ENCODE peak calls at places on chromosomes 2 and 18, in nine cellular contexts. One of them, this sample, is unnamed.

GRCh38 chr2:232689152-232689910 is 7.8 kb upstream of the GIGYF2 start:
- DNase-seq in Peyer's patch: peak; percentile 40
- DNase-seq in cardiac muscle cell: peak; percentile 73
- DNase-seq in adrenal gland: peak; percentile 28
- DNase-seq in heart left ventricle: peak; percentile 72
- DNase-seq in ovary: no peak
- DNase-seq in IMR-90: peak; percentile 40
- DNase-seq in psoas muscle: peak; percentile 27
- DNase-seq in keratinocyte: no peak
- DNase-seq in this sample: no peak

GRCh38 chr2:175690113-175690716 is 311.9 kb downstream of the LNPK start:
- DNase-seq in Peyer's patch: peak; percentile 61
- DNase-seq in cardiac muscle cell: peak; percentile 78
- DNase-seq in adrenal gland: peak; percentile 26
- DNase-seq in heart left ventricle: no peak
- DNase-seq in ovary: peak; percentile 25
- DNase-seq in IMR-90: peak; percentile 78
- DNase-seq in psoas muscle: no peak
- DNase-seq in keratinocyte: peak; percentile 25
- DNase-seq in this sample: no peak

GRCh38 chr18:25516121-25516520 is 164.2 kb upstream of the ZNF521 start:
- DNase-seq in Peyer's patch: no peak
- DNase-seq in cardiac muscle cell: no peak
- DNase-seq in adrenal gland: no peak
- DNase-seq in heart left ventricle: no peak
- DNase-seq in ovary: no peak
- DNase-seq in IMR-90: no peak
- DNase-seq in psoas muscle: no peak
- DNase-seq in keratinocyte: no peak
- DNase-seq in this sample: no peak

GRCh38 chr18:69996951-69997798 is 49.5 kb upstream of the CD226 start:
- DNase-seq in Peyer's patch: no peak
- DNase-seq in cardiac muscle cell: no peak
- DNase-seq in adrenal gland: no peak
- DNase-seq in heart left ventricle: no peak
- DNase-seq in ovary: no peak
- DNase-seq in IMR-90: no peak
- DNase-seq in psoas muscle: no peak
- DNase-seq in keratinocyte: no peak
- DNase-seq in this sample: no peak

GRCh38 chr18:79942211-79942610 is 9.2 kb downstream of the SLC66A2 start:
- DNase-seq in Peyer's patch: peak; percentile 25
- DNase-seq in cardiac muscle cell: no peak
- DNase-seq in adrenal gland: no peak
- DNase-seq in heart left ventricle: no peak
- DNase-seq in ovary: no peak
- DNase-seq in IMR-90: no peak
- DNase-seq in psoas muscle: no peak
- DNase-seq in keratinocyte: no peak
- DNase-seq in this sample: no peak

GRCh38 chr2:43612944-43613343 is 17.1 kb upstream of the THADA start:
- DNase-seq in Peyer's patch: no peak
- DNase-seq in cardiac muscle cell: no peak
- DNase-seq in adrenal gland: no peak
- DNase-seq in heart left ventricle: no peak
- DNase-seq in ovary: no peak
- DNase-seq in IMR-90: no peak
- DNase-seq in psoas muscle: no peak
- DNase-seq in keratinocyte: no peak
- DNase-seq in this sample: peak; percentile 36

GRCh38 chr2:71348302-71348701 is 16.7 kb downstream of the ZNF638 start:
- DNase-seq in Peyer's patch: no peak
- DNase-seq in cardiac muscle cell: peak; percentile 69
- DNase-seq in adrenal gland: no peak
- DNase-seq in heart left ventricle: no peak
- DNase-seq in ovary: no peak
- DNase-seq in IMR-90: peak; percentile 65
- DNase-seq in psoas muscle: no peak
- DNase-seq in keratinocyte: no peak
- DNase-seq in this sample: no peak

GRCh38 chr18:76441002-76441667 is 53.9 kb downstream of the ZNF516 start:
- DNase-seq in Peyer's patch: no peak
- DNase-seq in cardiac muscle cell: no peak
- DNase-seq in adrenal gland: no peak
- DNase-seq in heart left ventricle: no peak
- DNase-seq in ovary: no peak
- DNase-seq in IMR-90: no peak
- DNase-seq in psoas muscle: no peak
- DNase-seq in keratinocyte: no peak
- DNase-seq in this sample: no peak

GRCh38 chr18:45540146-45540545 is 75.1 kb upstream of the SLC14A2 start:
- DNase-seq in Peyer's patch: no peak
- DNase-seq in cardiac muscle cell: no peak
- DNase-seq in adrenal gland: no peak
- DNase-seq in heart left ventricle: no peak
- DNase-seq in ovary: no peak
- DNase-seq in IMR-90: no peak
- DNase-seq in psoas muscle: no peak
- DNase-seq in keratinocyte: no peak
- DNase-seq in this sample: peak; percentile 28

GRCh38 chr2:145811467-145812162 is 1291.7 kb upstream of the ZEB2 start:
- DNase-seq in Peyer's patch: no peak
- DNase-seq in cardiac muscle cell: peak; percentile 79
- DNase-seq in adrenal gland: no peak
- DNase-seq in heart left ventricle: no peak
- DNase-seq in ovary: no peak
- DNase-seq in IMR-90: peak; percentile 32
- DNase-seq in psoas muscle: no peak
- DNase-seq in keratinocyte: no peak
- DNase-seq in this sample: no peak

GRCh38 chr2:139946690-139947089 is 1166.5 kb upstream of the NXPH2 start:
- DNase-seq in Peyer's patch: no peak
- DNase-seq in cardiac muscle cell: no peak
- DNase-seq in adrenal gland: no peak
- DNase-seq in heart left ventricle: no peak
- DNase-seq in ovary: no peak
- DNase-seq in IMR-90: no peak
- DNase-seq in psoas muscle: no peak
- DNase-seq in keratinocyte: no peak
- DNase-seq in this sample: no peak

DNA sequence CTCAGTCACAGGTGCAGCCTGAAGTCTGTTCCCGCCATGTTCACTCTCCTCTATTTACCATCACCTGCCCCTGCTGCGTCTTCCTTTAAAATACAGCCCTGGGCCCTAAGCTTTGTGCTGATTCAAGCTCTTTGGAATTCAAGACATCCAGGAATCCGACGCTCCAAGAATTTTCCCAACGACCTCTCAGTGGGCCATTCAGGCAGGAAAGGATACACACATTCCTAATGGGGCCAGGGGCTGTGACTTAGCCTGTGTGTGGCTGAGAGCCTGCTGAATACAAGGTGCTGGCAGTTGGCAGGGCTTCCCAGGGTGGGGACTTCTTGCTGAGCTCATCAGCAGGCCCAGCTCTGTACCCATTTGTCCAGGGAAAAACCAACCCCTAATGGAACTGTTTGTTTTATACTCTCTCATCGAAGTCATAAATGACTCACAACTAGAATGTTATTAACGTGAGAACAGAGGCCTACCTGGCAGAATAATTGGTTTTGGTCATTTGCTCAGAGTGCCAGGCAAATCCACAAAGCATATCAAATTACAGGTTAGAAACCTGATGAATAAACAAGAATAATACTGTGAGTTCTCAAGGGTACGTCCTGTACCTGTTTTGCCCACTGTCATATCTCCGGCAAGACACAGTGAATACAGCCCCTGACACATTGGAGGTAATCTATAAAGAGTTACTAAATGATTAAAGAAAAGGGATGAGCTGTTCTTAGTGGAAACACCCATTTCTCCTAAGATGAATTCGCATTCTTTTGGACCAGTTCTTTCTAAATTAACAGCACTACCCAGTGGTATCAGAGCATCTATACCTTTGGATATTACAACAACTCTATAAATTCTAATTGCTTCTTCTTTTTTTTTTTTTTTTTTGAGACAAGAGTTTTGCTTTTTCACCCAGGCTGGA is 12.6 kb upstream of the KCMF1 start:
- DNase-seq in Peyer's patch: peak; percentile 87
- DNase-seq in cardiac muscle cell: peak; percentile 76
- DNase-seq in adrenal gland: peak; percentile 15
- DNase-seq in heart left ventricle: no peak
- DNase-seq in ovary: no peak
- DNase-seq in IMR-90: peak; percentile 97
- DNase-seq in psoas muscle: peak; percentile 27
- DNase-seq in keratinocyte: peak; percentile 86
- DNase-seq in this sample: no peak
- H3K27ac ChIP-seq in Peyer's patch: peak overlapping the region; percentile 84
- H3K27ac ChIP-seq in cardiac muscle cell: peak overlapping the region; percentile 97
- H3K27ac ChIP-seq in adrenal gland: no peak overlapping the region
- H3K27ac ChIP-seq in heart left ventricle: no peak overlapping the region
- H3K27ac ChIP-seq in ovary: no peak overlapping the region
- H3K27ac ChIP-seq in IMR-90: peak overlapping the region; percentile 85
- H3K27ac ChIP-seq in psoas muscle: peak overlapping the region; percentile 46
- H3K27ac ChIP-seq in keratinocyte: peak overlapping the region; percentile 95
- H3K27ac ChIP-seq in this sample: no peak overlapping the region

DNA sequence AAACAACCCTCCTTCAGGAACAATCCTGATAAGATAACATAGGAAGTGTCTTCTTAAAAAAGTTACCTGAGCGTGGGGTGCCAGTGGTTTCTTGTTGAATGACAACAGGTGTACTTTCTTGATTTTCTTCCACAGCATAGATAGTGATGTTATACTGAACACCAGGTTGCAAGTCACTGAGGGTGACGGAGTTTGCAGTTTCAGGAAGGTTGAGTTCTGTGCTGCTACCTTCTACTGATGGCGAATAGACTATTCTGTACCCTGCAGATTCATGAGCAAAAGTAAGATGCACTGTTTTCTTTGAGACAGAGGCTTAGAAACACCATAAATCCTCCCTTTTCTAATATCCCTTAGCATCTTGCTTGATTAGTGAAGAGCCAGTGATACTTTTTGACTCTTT is 28.8 kb downstream of the FN1 start:
- DNase-seq in Peyer's patch: no peak
- DNase-seq in cardiac muscle cell: no peak
- DNase-seq in adrenal gland: no peak
- DNase-seq in heart left ventricle: no peak
- DNase-seq in ovary: no peak
- DNase-seq in IMR-90: no peak
- DNase-seq in psoas muscle: no peak
- DNase-seq in keratinocyte: no peak
- DNase-seq in this sample: no peak
- H3K36me3 ChIP-seq in Peyer's patch: no peaks in the 10 kb centered on the region
- H3K36me3 ChIP-seq in cardiac muscle cell: peaks cover 54% of the 10 kb centered on the region
- H3K36me3 ChIP-seq in adrenal gland: peaks cover 6% of the 10 kb centered on the region
- H3K36me3 ChIP-seq in heart left ventricle: no peaks in the 10 kb centered on the region
- H3K36me3 ChIP-seq in ovary: no peaks in the 10 kb centered on the region
- H3K36me3 ChIP-seq in IMR-90: peaks cover 61% of the 10 kb centered on the region
- H3K36me3 ChIP-seq in psoas muscle: no peaks in the 10 kb centered on the region
- H3K36me3 ChIP-seq in keratinocyte: peaks cover 7% of the 10 kb centered on the region
- H3K36me3 ChIP-seq in this sample: no peaks in the 10 kb centered on the region

DNA sequence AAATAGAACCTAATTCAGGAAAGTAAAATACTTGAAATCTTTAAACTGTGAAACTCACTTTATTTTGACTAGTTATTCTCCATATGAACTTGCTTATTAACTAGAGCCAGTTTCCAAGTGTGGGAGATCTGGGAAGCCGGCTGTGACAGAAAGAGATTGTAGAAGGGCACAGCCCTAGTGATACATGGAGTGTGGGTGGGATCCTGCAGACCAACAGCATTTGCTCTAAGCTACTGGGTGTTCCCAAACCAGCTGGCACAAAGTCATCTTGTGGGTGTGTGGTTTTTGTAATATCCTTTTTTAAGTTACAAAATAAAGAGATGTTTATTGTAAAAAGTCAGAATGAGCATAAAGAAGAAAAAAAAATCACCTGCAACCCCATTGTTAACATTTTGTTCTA is 3.4 kb downstream of the DUSP19 start:
- DNase-seq in Peyer's patch: no peak
- DNase-seq in cardiac muscle cell: peak; percentile 41
- DNase-seq in adrenal gland: no peak
- DNase-seq in heart left ventricle: no peak
- DNase-seq in ovary: no peak
- DNase-seq in IMR-90: peak; percentile 20
- DNase-seq in psoas muscle: no peak
- DNase-seq in keratinocyte: no peak
- DNase-seq in this sample: no peak
- TF ChIP-seq CTCF in Peyer's patch: no peak
- TF ChIP-seq CTCF in cardiac muscle cell: no peak
- TF ChIP-seq CTCF in adrenal gland: no peak
- TF ChIP-seq CTCF in heart left ventricle: no peak
- TF ChIP-seq CTCF in ovary: no peak
- TF ChIP-seq CTCF in IMR-90: no peak
- TF ChIP-seq CTCF in psoas muscle: no peak
- TF ChIP-seq CTCF in keratinocyte: no peak
- TF ChIP-seq CTCF in this sample: no peak

DNA sequence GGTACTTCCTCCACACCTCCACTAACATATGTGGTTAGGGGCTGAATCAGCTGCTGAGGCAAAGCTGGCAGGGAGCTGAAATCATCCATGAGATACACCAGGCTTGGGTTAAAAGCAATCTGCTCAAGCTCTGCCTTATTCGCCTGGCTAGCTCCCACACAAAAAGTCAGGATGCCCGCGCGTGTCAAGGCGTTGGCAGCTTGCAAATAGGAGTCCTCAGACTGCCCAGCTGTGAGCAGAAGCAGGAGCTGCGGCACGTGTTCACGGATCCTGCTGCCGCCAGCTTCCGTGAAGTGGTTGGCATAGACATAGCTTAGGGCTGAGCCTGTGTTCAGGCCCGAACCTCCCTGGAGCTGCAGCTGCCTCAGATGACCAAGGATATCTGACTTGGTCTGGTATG is 35.3 kb downstream of the COL6A3 start:
- DNase-seq in Peyer's patch: no peak
- DNase-seq in cardiac muscle cell: no peak
- DNase-seq in adrenal gland: no peak
- DNase-seq in heart left ventricle: no peak
- DNase-seq in ovary: no peak
- DNase-seq in IMR-90: no peak
- DNase-seq in psoas muscle: no peak
- DNase-seq in keratinocyte: no peak
- DNase-seq in this sample: no peak
- H3K27ac ChIP-seq in Peyer's patch: no peak overlapping the region
- H3K27ac ChIP-seq in cardiac muscle cell: no peak overlapping the region
- H3K27ac ChIP-seq in adrenal gland: no peak overlapping the region
- H3K27ac ChIP-seq in heart left ventricle: no peak overlapping the region
- H3K27ac ChIP-seq in ovary: no peak overlapping the region
- H3K27ac ChIP-seq in IMR-90: peak overlapping the region; percentile 51
- H3K27ac ChIP-seq in psoas muscle: no peak overlapping the region
- H3K27ac ChIP-seq in keratinocyte: no peak overlapping the region
- H3K27ac ChIP-seq in this sample: peak overlapping the region; percentile 46